ENCODE peak calls at places on chromosomes 6 and 20, in five cellular contexts. J is CD8-positive, alpha-beta T cell; T is colonic mucosa; S is activated naive CD4-positive, alpha-beta T cell treated with anti-CD3 and anti-CD28 coated beads, Interleukin-2, amount 10 ng/mL, durations not matched to agents 7 days and 5 days; X is central memory CD8-positive, alpha-beta T cell. N is an unnamed sample.
A peak's percentile ranks its signal among the peaks of the same experiment; 100 is the strongest.

GRCh38 chr6:142155895-142156757 is 9.1 kb downstream of the VTA1 start:
- DNase-seq in J (no peak), T (no peak), S (no peak), X (no peak), N (no peak)

GRCh38 chr6:4253604-4254211 is 118.3 kb upstream of the ECI2 start:
- DNase-seq in J (no peak), T (peak; percentile 39), S (no peak), X (no peak), N (peak; percentile 42)

GRCh38 chr6:28311139-28311823 is 24.7 kb downstream of the ZSCAN31 start:
- DNase-seq in J (no peak), T (no peak), S (no peak), X (no peak), N (no peak)

GRCh38 chr6:2988076-2988425 is 11.6 kb upstream of the NQO2 start:
- DNase-seq in J (no peak), T (no peak), S (no peak), X (no peak), N (no peak)

GRCh38 chr20:44247676-44248419 is 740 bp downstream of the GDAP1L1 start:
- DNase-seq in J (peak; percentile 12), T (no peak), S (peak; percentile 51), X (no peak), N (peak; percentile 3)

GRCh38 chr6:136647363-136647763 is 97.1 kb upstream of the MAP7 start:
- DNase-seq in J (peak; percentile 17), T (no peak), S (peak; percentile 60), X (no peak), N (peak; percentile 74)

GRCh38 chr6:116528800-116529199 is 16.7 kb downstream of the TRAPPC3L start:
- DNase-seq in J (no peak), T (no peak), S (no peak), X (no peak), N (no peak)

GRCh38 chr20:19453781-19454310 is 241.4 kb downstream of the SLC24A3 start:
- DNase-seq in J (no peak), T (no peak), S (no peak), X (no peak), N (no peak)

GRCh38 chr20:56626367-56627121 is 2.6 kb upstream of the TFAP2C start:
- DNase-seq in J (no peak), T (peak; percentile 36), S (peak; percentile 21), X (no peak), N (no peak)

GRCh38 chr20:41428285-41428684 is 61.7 kb upstream of the EMILIN3 start:
- DNase-seq in J (peak; percentile 33), T (no peak), S (peak; percentile 67), X (no peak), N (peak; percentile 14)

GRCh38 chr20:33658929-33659328 is 3.2 kb upstream of the C20orf144 start:
- DNase-seq in J (no peak), T (no peak), S (no peak), X (no peak), N (no peak)

GRCh38 chr20:39651645-39652340 is 689.6 kb downstream of the DHX35 start:
- DNase-seq in J (no peak), T (no peak), S (no peak), X (no peak), N (no peak)

GRCh38 chr6:117309069-117309468 is 43.7 kb downstream of the VGLL2 start:
- DNase-seq in J (no peak), T (no peak), S (no peak), X (no peak), N (no peak)

N was measured in GM04504.